ENCODE peak calls at places on chromosomes 13 and 19, in six cellular contexts. A is GM10248; Z is AG20443; D is NCI-H2107; I is T-helper 2 cell; E is stimulated activated CD8-positive, alpha-beta memory T cell treated with anti-CD3 and anti-CD28 coated beads, Interleukin-4, amount 100 ng/mL, for 24 hours. O is an unnamed sample.

GRCh38 chr13:85148009-85148408 is 651.2 kb downstream of the SLITRK6 start:
- DNase-seq in D (peak; percentile 29), I (no peak), A (no peak), Z (no peak), E (no peak), O (no peak)

GRCh38 chr19:54517483-54517882 is 14.9 kb downstream of the LAIR2 start:
- DNase-seq in A (peak; percentile 65), Z (peak; percentile 55), D (peak; percentile 15), I (peak; percentile 15), E (peak; percentile 33), O (peak; percentile 60)

GRCh38 chr19:17755977-17756670 is 4.8 kb downstream of the FCHO1 start:
- DNase-seq in E (no peak), Z (peak; percentile 38), I (no peak), A (peak; percentile 84), D (no peak), O (no peak)

GRCh38 chr13:24223341-24224231 is 63.1 kb downstream of the SPATA13 start:
- DNase-seq in Z (no peak), I (no peak), D (no peak), A (peak; percentile 54), E (no peak), O (no peak)

GRCh38 chr19:389246-389934 is 19.6 kb downstream of the C2CD4C start:
- DNase-seq in D (no peak), I (no peak), E (no peak), Z (no peak), A (no peak), O (peak; percentile 6)

GRCh38 chr19:58555369-58555885 is 522 bp upstream of the CHMP2A start:
- DNase-seq in E (no peak), Z (no peak), A (no peak), I (no peak), D (no peak), O (no peak)

GRCh38 chr13:56909896-56910600 is 230.7 kb upstream of the PRR20A start:
- DNase-seq in E (no peak), Z (no peak), A (no peak), I (no peak), D (no peak), O (no peak)

GRCh38 chr19:31096930-31097329 is 252.3 kb downstream of the TSHZ3 start:
- DNase-seq in E (no peak), A (no peak), D (no peak), I (no peak), Z (no peak), O (no peak)

GRCh38 chr13:78137404-78138142 is 218.9 kb upstream of the EDNRB start:
- DNase-seq in A (peak; percentile 37), I (no peak), Z (peak; percentile 73), D (peak; percentile 8), E (no peak), O (no peak)

GRCh38 chr13:109669234-109669612 is 117.2 kb downstream of the IRS2 start:
- DNase-seq in E (no peak), I (no peak), D (no peak), A (no peak), Z (no peak), O (no peak)

GRCh38 chr13:23735329-23735728 is 153.9 kb downstream of the MIPEP start:
- DNase-seq in Z (no peak), D (no peak), I (no peak), A (no peak), E (no peak), O (no peak)

GRCh38 chr13:75417647-75418046 is 64.3 kb downstream of the TBC1D4 start:
- DNase-seq in D (no peak), Z (no peak), A (no peak), I (no peak), E (no peak), O (no peak)

GRCh38 chr19:37466277-37466797 is 907 bp downstream of the ZNF569 start:
- DNase-seq in E (no peak), A (no peak), D (no peak), Z (no peak), I (no peak), O (no peak)

GRCh38 chr19:1884291-1884718 is 991 bp downstream of the ABHD17A start:
- DNase-seq in A (no peak), D (no peak), I (no peak), E (no peak), Z (no peak), O (no peak)

GRCh38 chr13:33751151-33751550 is 66.8 kb upstream of the RFC3 start:
- DNase-seq in A (no peak), E (no peak), Z (peak; percentile 61), D (no peak), I (no peak), O (no peak)

GRCh38 chr19:49442354-49442753 is 1.0 kb upstream of the SLC17A7 start:
- DNase-seq in Z (peak; percentile 63), I (no peak), D (no peak), E (no peak), A (no peak), O (peak; percentile 61)

GRCh38 chr13:69959041-69959440 is 148.6 kb upstream of the ATXN8OS start:
- DNase-seq in Z (no peak), D (no peak), A (no peak), E (no peak), I (no peak), O (no peak)

GRCh38 chr13:40130871-40131636 is 475.6 kb downstream of the COG6 start:
- DNase-seq in D (no peak), E (no peak), A (no peak), Z (no peak), I (no peak), O (no peak)

GRCh38 chr13:50224534-50224933 is 209.3 kb downstream of the KCNRG start:
- DNase-seq in E (no peak), I (no peak), Z (no peak), A (peak; percentile 55), D (no peak), O (no peak)

GRCh38 chr13:99991013-99991805 is 9.6 kb downstream of the ZIC2 start:
- DNase-seq in Z (no peak), I (no peak), A (no peak), D (no peak), E (no peak), O (no peak)

GRCh38 chr19:16273005-16273404 is 51.6 kb upstream of the KLF2 start:
- DNase-seq in D (no peak), E (no peak), A (no peak), Z (peak; percentile 75), I (no peak), O (no peak)

GRCh38 chr13:45769072-45769471 is 67.0 kb downstream of the CBY2 start:
- DNase-seq in I (no peak), A (no peak), D (no peak), Z (no peak), E (no peak), O (no peak)

GRCh38 chr13:110643324-110643723 is 28.0 kb downstream of the NAXD start:
- DNase-seq in E (no peak), Z (no peak), D (no peak), I (no peak), A (no peak), O (no peak)